ENCODE peak calls at places on chromosomes 4 and X, in nine cellular contexts. One of them, this sample, is unnamed.

GRCh38 chrX:9569875-9570274 is 105.0 kb downstream of the TBL1X start:
- DNase-seq in AG04449: no peak
- DNase-seq in AG04450: no peak
- DNase-seq in AG09309: no peak
- DNase-seq in astrocyte of the cerebellum: peak
- DNase-seq in RWPE1: no peak
- DNase-seq in lower lobe of right lung: no peak
- DNase-seq in foreskin fibroblast: no peak
- DNase-seq in heart left ventricle: no peak
- DNase-seq in this sample: no peak

GRCh38 chrX:119240356-119240755 is 4.3 kb downstream of the PGRMC1 start:
- DNase-seq in foreskin fibroblast: peak
- DNase-seq in AG09309: peak
- DNase-seq in RWPE1: no peak
- DNase-seq in astrocyte of the cerebellum: peak
- DNase-seq in lower lobe of right lung: no peak
- DNase-seq in AG04450: no peak
- DNase-seq in AG04449: peak
- DNase-seq in heart left ventricle: no peak
- DNase-seq in this sample: no peak

GRCh38 chrX:20309796-20310195 is 43.1 kb upstream of the RPS6KA3 start:
- DNase-seq in astrocyte of the cerebellum: peak
- DNase-seq in lower lobe of right lung: no peak
- DNase-seq in AG04449: peak
- DNase-seq in RWPE1: no peak
- DNase-seq in heart left ventricle: no peak
- DNase-seq in AG04450: peak
- DNase-seq in AG09309: no peak
- DNase-seq in foreskin fibroblast: no peak
- DNase-seq in this sample: no peak

GRCh38 chr4:65416875-65417274 is 253.4 kb downstream of the EPHA5 start:
- DNase-seq in AG04449: no peak
- DNase-seq in heart left ventricle: peak
- DNase-seq in AG09309: no peak
- DNase-seq in RWPE1: no peak
- DNase-seq in foreskin fibroblast: no peak
- DNase-seq in astrocyte of the cerebellum: peak
- DNase-seq in lower lobe of right lung: no peak
- DNase-seq in AG04450: no peak
- DNase-seq in this sample: no peak

GRCh38 chrX:101057095-101057714 is 5.3 kb upstream of the TRMT2B start:
- DNase-seq in RWPE1: peak
- DNase-seq in heart left ventricle: no peak
- DNase-seq in lower lobe of right lung: no peak
- DNase-seq in foreskin fibroblast: peak
- DNase-seq in AG09309: no peak
- DNase-seq in AG04449: peak
- DNase-seq in AG04450: no peak
- DNase-seq in astrocyte of the cerebellum: no peak
- DNase-seq in this sample: no peak

GRCh38 chr4:1683903-1684755 is at the start of gene FAM53A:
- DNase-seq in AG04450: peak
- DNase-seq in AG04449: no peak
- DNase-seq in astrocyte of the cerebellum: peak
- DNase-seq in foreskin fibroblast: peak
- DNase-seq in AG09309: peak
- DNase-seq in lower lobe of right lung: peak
- DNase-seq in heart left ventricle: peak
- DNase-seq in RWPE1: peak
- DNase-seq in this sample: no peak

GRCh38 chr4:26145212-26145611 is 175.6 kb upstream of the RBPJ start:
- DNase-seq in AG09309: no peak
- DNase-seq in AG04450: no peak
- DNase-seq in AG04449: no peak
- DNase-seq in lower lobe of right lung: no peak
- DNase-seq in foreskin fibroblast: no peak
- DNase-seq in heart left ventricle: no peak
- DNase-seq in astrocyte of the cerebellum: no peak
- DNase-seq in RWPE1: no peak
- DNase-seq in this sample: no peak

GRCh38 chr4:123474817-123475216 is 78.2 kb downstream of the SPRY1 start:
- DNase-seq in RWPE1: no peak
- DNase-seq in heart left ventricle: no peak
- DNase-seq in astrocyte of the cerebellum: no peak
- DNase-seq in lower lobe of right lung: no peak
- DNase-seq in foreskin fibroblast: no peak
- DNase-seq in AG04450: no peak
- DNase-seq in AG04449: no peak
- DNase-seq in AG09309: no peak
- DNase-seq in this sample: no peak

GRCh38 chr4:90486346-90486745 is 359.2 kb downstream of the CCSER1 start:
- DNase-seq in heart left ventricle: no peak
- DNase-seq in lower lobe of right lung: no peak
- DNase-seq in AG04449: no peak
- DNase-seq in astrocyte of the cerebellum: no peak
- DNase-seq in foreskin fibroblast: no peak
- DNase-seq in RWPE1: no peak
- DNase-seq in AG09309: no peak
- DNase-seq in AG04450: no peak
- DNase-seq in this sample: no peak

GRCh38 chr4:6027392-6027791 is 9.2 kb upstream of the C4orf50 start:
- DNase-seq in AG04449: no peak
- DNase-seq in AG04450: no peak
- DNase-seq in RWPE1: peak
- DNase-seq in heart left ventricle: no peak
- DNase-seq in AG09309: no peak
- DNase-seq in foreskin fibroblast: no peak
- DNase-seq in lower lobe of right lung: no peak
- DNase-seq in astrocyte of the cerebellum: no peak
- DNase-seq in this sample: no peak

GRCh38 chrX:68438575-68438974 is 5.3 kb upstream of the OPHN1 start:
- DNase-seq in AG04450: no peak
- DNase-seq in astrocyte of the cerebellum: no peak
- DNase-seq in heart left ventricle: no peak
- DNase-seq in foreskin fibroblast: no peak
- DNase-seq in AG09309: no peak
- DNase-seq in AG04449: no peak
- DNase-seq in RWPE1: no peak
- DNase-seq in lower lobe of right lung: no peak
- DNase-seq in this sample: no peak

GRCh38 chrX:30957753-30958152 is 68.7 kb upstream of the TAB3 start:
- DNase-seq in AG04450: no peak
- DNase-seq in lower lobe of right lung: no peak
- DNase-seq in heart left ventricle: no peak
- DNase-seq in AG09309: no peak
- DNase-seq in RWPE1: peak
- DNase-seq in astrocyte of the cerebellum: no peak
- DNase-seq in AG04449: no peak
- DNase-seq in foreskin fibroblast: no peak
- DNase-seq in this sample: peak

GRCh38 chrX:113868716-113869115 is 715.2 kb upstream of the HTR2C start:
- DNase-seq in heart left ventricle: no peak
- DNase-seq in astrocyte of the cerebellum: no peak
- DNase-seq in RWPE1: no peak
- DNase-seq in AG09309: no peak
- DNase-seq in foreskin fibroblast: no peak
- DNase-seq in lower lobe of right lung: no peak
- DNase-seq in AG04450: no peak
- DNase-seq in AG04449: no peak
- DNase-seq in this sample: no peak

GRCh38 chr4:54050214-54050904 is 14.0 kb downstream of the CHIC2 start:
- DNase-seq in heart left ventricle: no peak
- DNase-seq in AG04449: no peak
- DNase-seq in foreskin fibroblast: peak
- DNase-seq in AG09309: no peak
- DNase-seq in RWPE1: no peak
- DNase-seq in lower lobe of right lung: no peak
- DNase-seq in AG04450: peak
- DNase-seq in astrocyte of the cerebellum: no peak
- DNase-seq in this sample: no peak

GRCh38 chr4:109079731-109080130 is 222.7 kb downstream of the COL25A1 start:
- DNase-seq in foreskin fibroblast: peak
- DNase-seq in AG09309: no peak
- DNase-seq in astrocyte of the cerebellum: no peak
- DNase-seq in lower lobe of right lung: no peak
- DNase-seq in RWPE1: peak
- DNase-seq in AG04449: no peak
- DNase-seq in AG04450: no peak
- DNase-seq in heart left ventricle: no peak
- DNase-seq in this sample: no peak

GRCh38 chr4:23878912-23879732 is 10.7 kb downstream of the PPARGC1A start:
- DNase-seq in AG09309: no peak
- DNase-seq in AG04449: no peak
- DNase-seq in astrocyte of the cerebellum: peak
- DNase-seq in RWPE1: no peak
- DNase-seq in lower lobe of right lung: no peak
- DNase-seq in heart left ventricle: no peak
- DNase-seq in foreskin fibroblast: peak
- DNase-seq in AG04450: no peak
- DNase-seq in this sample: no peak

GRCh38 chr4:80153800-80154546 is 43.3 kb upstream of the PRDM8 start:
- DNase-seq in AG04450: no peak
- DNase-seq in heart left ventricle: no peak
- DNase-seq in RWPE1: no peak
- DNase-seq in foreskin fibroblast: peak
- DNase-seq in astrocyte of the cerebellum: peak
- DNase-seq in AG04449: no peak
- DNase-seq in AG09309: no peak
- DNase-seq in lower lobe of right lung: no peak
- DNase-seq in this sample: no peak

GRCh38 chr4:29467044-29467717 is 1253.0 kb upstream of the PCDH7 start:
- DNase-seq in AG04449: no peak
- DNase-seq in AG04450: no peak
- DNase-seq in RWPE1: no peak
- DNase-seq in lower lobe of right lung: no peak
- DNase-seq in astrocyte of the cerebellum: no peak
- DNase-seq in foreskin fibroblast: no peak
- DNase-seq in AG09309: peak
- DNase-seq in heart left ventricle: no peak
- DNase-seq in this sample: no peak

GRCh38 chr4:98746530-98746929 is 88.1 kb upstream of the TSPAN5 start:
- DNase-seq in AG04450: no peak
- DNase-seq in AG04449: no peak
- DNase-seq in lower lobe of right lung: no peak
- DNase-seq in heart left ventricle: no peak
- DNase-seq in foreskin fibroblast: peak
- DNase-seq in RWPE1: no peak
- DNase-seq in AG09309: no peak
- DNase-seq in astrocyte of the cerebellum: no peak
- DNase-seq in this sample: no peak

GRCh38 chr4:98747659-98748091 is 89.3 kb upstream of the TSPAN5 start:
- DNase-seq in AG04450: no peak
- DNase-seq in AG09309: no peak
- DNase-seq in astrocyte of the cerebellum: no peak
- DNase-seq in foreskin fibroblast: peak
- DNase-seq in AG04449: no peak
- DNase-seq in heart left ventricle: no peak
- DNase-seq in RWPE1: no peak
- DNase-seq in lower lobe of right lung: no peak
- DNase-seq in this sample: no peak

GRCh38 chr4:98746936-98747658 is 88.7 kb upstream of the TSPAN5 start:
- DNase-seq in AG09309: no peak
- DNase-seq in foreskin fibroblast: peak
- DNase-seq in lower lobe of right lung: no peak
- DNase-seq in AG04449: no peak
- DNase-seq in AG04450: no peak
- DNase-seq in RWPE1: no peak
- DNase-seq in astrocyte of the cerebellum: no peak
- DNase-seq in heart left ventricle: no peak
- DNase-seq in this sample: no peak

GRCh38 chr4:98749206-98749605 is 90.8 kb upstream of the TSPAN5 start:
- DNase-seq in astrocyte of the cerebellum: no peak
- DNase-seq in AG09309: no peak
- DNase-seq in AG04450: no peak
- DNase-seq in heart left ventricle: no peak
- DNase-seq in lower lobe of right lung: no peak
- DNase-seq in AG04449: no peak
- DNase-seq in foreskin fibroblast: no peak
- DNase-seq in RWPE1: no peak
- DNase-seq in this sample: no peak

DNA sequence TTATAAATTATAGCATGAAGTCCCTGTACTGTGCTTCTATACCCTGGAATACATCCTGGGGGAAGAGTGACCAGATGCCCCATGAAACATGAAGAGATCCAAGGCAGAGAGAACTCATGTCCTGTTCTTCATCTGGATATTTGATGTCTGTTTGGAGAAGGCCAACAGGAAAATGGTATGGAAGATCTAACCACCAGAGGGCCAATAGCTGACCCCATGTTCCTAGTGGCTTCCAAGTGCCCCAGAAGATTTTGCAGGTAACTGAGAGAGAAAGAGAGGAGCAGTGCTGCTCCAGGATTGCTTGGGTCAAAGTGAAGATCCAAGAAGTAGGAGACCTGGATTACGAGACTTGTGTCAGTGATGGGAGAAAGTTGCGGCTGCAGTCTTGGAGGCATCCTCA is 90.2 kb upstream of the TSPAN5 start:
- DNase-seq in heart left ventricle: no peak
- DNase-seq in astrocyte of the cerebellum: no peak
- DNase-seq in lower lobe of right lung: no peak
- DNase-seq in foreskin fibroblast: no peak
- DNase-seq in AG09309: no peak
- DNase-seq in AG04449: no peak
- DNase-seq in RWPE1: no peak
- DNase-seq in AG04450: no peak
- DNase-seq in this sample: no peak
- TF ChIP-seq CTCF in heart left ventricle: no peak
- TF ChIP-seq CTCF in astrocyte of the cerebellum: no peak
- TF ChIP-seq CTCF in lower lobe of right lung: no peak
- TF ChIP-seq CTCF in foreskin fibroblast: no peak
- TF ChIP-seq CTCF in AG09309: no peak
- TF ChIP-seq CTCF in AG04449: no peak
- TF ChIP-seq CTCF in RWPE1: no peak
- TF ChIP-seq CTCF in AG04450: no peak
- TF ChIP-seq CTCF in this sample: no peak

GRCh38 chrX:54044126-54044876 is at the start of gene PHF8:
- DNase-seq in RWPE1: peak
- DNase-seq in foreskin fibroblast: peak
- DNase-seq in AG04449: peak
- DNase-seq in lower lobe of right lung: peak
- DNase-seq in astrocyte of the cerebellum: peak
- DNase-seq in AG04450: peak
- DNase-seq in heart left ventricle: peak
- DNase-seq in AG09309: peak
- DNase-seq in this sample: peak
- TF ChIP-seq CTCF in RWPE1: no peak
- TF ChIP-seq CTCF in foreskin fibroblast: no peak
- TF ChIP-seq CTCF in AG04449: no peak
- TF ChIP-seq CTCF in lower lobe of right lung: no peak
- TF ChIP-seq CTCF in astrocyte of the cerebellum: no peak
- TF ChIP-seq CTCF in AG04450: no peak
- TF ChIP-seq CTCF in heart left ventricle: no peak
- TF ChIP-seq CTCF in AG09309: no peak
- TF ChIP-seq CTCF in this sample: no peak

GRCh38 chrX:71919436-71919835 is 8.8 kb downstream of the NHSL2 start:
- DNase-seq in AG09309: no peak
- DNase-seq in RWPE1: no peak
- DNase-seq in lower lobe of right lung: no peak
- DNase-seq in heart left ventricle: no peak
- DNase-seq in AG04450: no peak
- DNase-seq in foreskin fibroblast: peak
- DNase-seq in AG04449: no peak
- DNase-seq in astrocyte of the cerebellum: no peak
- DNase-seq in this sample: no peak
- TF ChIP-seq CTCF in AG09309: no peak
- TF ChIP-seq CTCF in RWPE1: no peak
- TF ChIP-seq CTCF in lower lobe of right lung: no peak
- TF ChIP-seq CTCF in heart left ventricle: no peak
- TF ChIP-seq CTCF in AG04450: no peak
- TF ChIP-seq CTCF in foreskin fibroblast: no peak
- TF ChIP-seq CTCF in AG04449: no peak
- TF ChIP-seq CTCF in astrocyte of the cerebellum: no peak
- TF ChIP-seq CTCF in this sample: no peak

GRCh38 chr4:17024430-17024829 is 126.0 kb upstream of the LDB2 start:
- DNase-seq in heart left ventricle: no peak
- DNase-seq in lower lobe of right lung: no peak
- DNase-seq in AG04449: no peak
- DNase-seq in AG09309: no peak
- DNase-seq in astrocyte of the cerebellum: no peak
- DNase-seq in foreskin fibroblast: peak
- DNase-seq in AG04450: no peak
- DNase-seq in RWPE1: no peak
- DNase-seq in this sample: no peak
- TF ChIP-seq CTCF in heart left ventricle: no peak
- TF ChIP-seq CTCF in lower lobe of right lung: no peak
- TF ChIP-seq CTCF in AG04449: no peak
- TF ChIP-seq CTCF in AG09309: no peak
- TF ChIP-seq CTCF in astrocyte of the cerebellum: no peak
- TF ChIP-seq CTCF in foreskin fibroblast: no peak
- TF ChIP-seq CTCF in AG04450: no peak
- TF ChIP-seq CTCF in RWPE1: no peak
- TF ChIP-seq CTCF in this sample: no peak